ENCODE peak calls at places on chromosomes 7 and 10, in four cellular contexts. N, W, O and P are unnamed samples.

GRCh38 chr7:12570529-12571461 is at the start of gene SCIN:
- DNase-seq in N (peak), W (peak), O (no peak), P (peak)

GRCh38 chr10:29618341-29619171 is 16.2 kb downstream of the SVIL start:
- DNase-seq in N (no peak), W (peak), O (no peak), P (no peak)

GRCh38 chr7:64876792-64877713 is 26.0 kb upstream of the ZNF273 start:
- DNase-seq in N (no peak), W (peak), O (no peak), P (no peak)

GRCh38 chr10:63145782-63146181 is 12.7 kb downstream of the NRBF2 start:
- DNase-seq in N (no peak), W (no peak), O (no peak), P (no peak)

GRCh38 chr7:105454058-105454739 is 65.5 kb upstream of the SRPK2 start:
- DNase-seq in N (no peak), W (no peak), O (no peak), P (no peak)

GRCh38 chr7:138008588-138009349 is 6.9 kb upstream of the CREB3L2 start:
- DNase-seq in N (no peak), W (no peak), O (no peak), P (peak)

GRCh38 chr7:142516038-142516501 is 233.2 kb upstream of the PRSS1 start:
- DNase-seq in N (no peak), W (no peak), O (no peak), P (peak)

GRCh38 chr10:86392723-86393094 is 26.1 kb upstream of the GRID1 start:
- DNase-seq in N (no peak), W (no peak), O (no peak), P (peak)

GRCh38 chr7:76364198-76364584 is 5.4 kb upstream of the YWHAG start:
- DNase-seq in N (no peak), W (peak), O (peak), P (peak)

GRCh38 chr10:110556993-110557601 is 10.4 kb upstream of the SMC3 start:
- DNase-seq in N (no peak), W (no peak), O (no peak), P (peak)

GRCh38 chr10:34804306-34804705 is 10.8 kb downstream of the PARD3 start:
- DNase-seq in N (no peak), W (no peak), O (no peak), P (no peak)

GRCh38 chr10:48678041-48678440 is 6.6 kb upstream of the WDFY4 start:
- DNase-seq in N (no peak), W (no peak), O (no peak), P (peak)

GRCh38 chr10:62632071-62632809 is 172.3 kb upstream of the ADO start:
- DNase-seq in N (peak), W (peak), O (no peak), P (peak)

GRCh38 chr10:10138685-10139084 is 879.0 kb upstream of the CELF2 start:
- DNase-seq in N (no peak), W (no peak), O (no peak), P (no peak)
- H3K4me3 ChIP-seq in N (no peak), W (no peak), O (no peak), P (peak)

DNA sequence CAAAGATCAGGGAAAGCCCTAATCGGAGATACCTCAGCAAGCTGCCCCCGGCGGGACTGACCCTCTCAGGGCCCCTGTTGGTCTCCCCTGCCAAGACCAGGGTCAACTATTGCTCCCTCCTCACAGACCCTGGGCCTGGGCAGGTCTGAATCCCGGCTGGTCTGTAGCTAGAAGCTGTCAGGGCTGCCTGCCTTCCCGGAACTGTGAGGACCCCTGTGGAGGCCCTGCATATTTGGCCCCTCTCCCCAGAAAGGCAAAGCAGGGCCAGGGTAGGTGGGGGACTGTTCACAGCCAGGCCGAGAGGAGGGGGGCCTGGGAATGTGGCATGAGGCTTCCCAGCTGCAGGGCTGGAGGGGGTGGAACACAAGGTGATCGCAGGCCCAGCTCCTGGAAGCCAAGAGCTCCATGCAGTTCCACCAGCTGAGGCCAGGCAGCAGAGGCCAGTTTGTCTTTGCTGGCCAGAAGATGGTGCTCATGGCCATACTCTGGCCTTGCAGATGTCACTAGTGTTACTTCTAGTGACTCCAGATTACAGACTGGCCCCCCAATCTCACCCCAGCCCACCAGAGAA is 24.1 kb downstream of the TBATA start:
- DNase-seq in N (no peak), W (no peak), O (no peak), P (no peak)
- TF ChIP-seq CTCF in N (no peak), W (no peak), O (no peak), P (no peak)

GRCh38 chr7:131554880-131555516 is 1.4 kb downstream of the PODXL start:
- DNase-seq in N (no peak), W (no peak), O (no peak), P (no peak)
- H3K4me3 ChIP-seq in N (no peak), W (peak), O (no peak), P (no peak)

GRCh38 chr7:108452707-108453106 is 3.5 kb downstream of the NRCAM start:
- DNase-seq in N (no peak), W (no peak), O (no peak), P (peak)
- TF ChIP-seq CTCF in N (peak), W (peak), O (peak), P (peak)

DNA sequence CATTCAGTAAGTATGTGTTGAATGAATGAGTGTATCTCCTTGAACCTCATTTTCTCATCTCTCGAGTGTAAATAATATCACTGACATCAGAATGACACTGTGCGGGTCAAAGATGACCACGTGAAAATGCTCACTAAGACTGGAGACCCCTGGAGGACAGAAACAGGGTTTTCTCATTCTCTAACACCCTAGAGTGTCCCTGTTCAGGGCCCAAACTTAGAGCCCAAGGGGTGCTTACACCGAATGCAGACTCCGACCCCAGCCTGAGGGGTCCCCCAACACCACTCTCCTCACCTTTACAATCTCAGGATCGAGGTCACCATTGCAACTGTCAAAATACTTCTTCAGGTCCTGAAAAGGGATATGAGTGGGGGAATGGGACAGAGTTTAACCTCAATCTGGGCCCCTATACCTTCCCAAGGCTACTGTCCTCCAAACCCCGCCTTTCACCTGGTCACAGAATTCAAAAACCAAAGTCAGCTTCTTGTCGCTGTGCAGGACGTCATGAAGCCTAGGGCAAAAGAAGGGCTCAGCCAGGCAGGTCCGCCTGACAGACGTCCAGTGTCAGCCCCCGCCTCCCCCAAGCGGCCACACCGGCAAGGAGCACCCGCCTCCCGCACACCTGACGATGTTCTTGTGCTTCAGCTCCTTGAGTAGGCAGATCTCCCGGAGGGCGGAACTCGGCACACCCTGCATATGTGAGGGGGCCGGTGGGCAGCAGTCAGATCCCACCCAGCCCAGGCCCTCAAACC is 1.2 kb downstream of the CDK5 start:
- DNase-seq in N (no peak), W (peak), O (no peak), P (no peak)
- H3K4me3 ChIP-seq in N (no peak), W (no peak), O (peak), P (no peak)